ENCODE peak calls at places on chromosome 9, in five cellular contexts. M is heart right ventricle, D is osteoblast, L is anterior cingulate cortex, W is AG09309. I is an unnamed sample.

GRCh38 chr9:79731483-79731882 is 159.7 kb downstream of the TLE4 start:
- DNase-seq in L (no peak), D (no peak), W (no peak), M (no peak), I (no peak)

GRCh38 chr9:124532897-124533296 is 25.7 kb upstream of the NR5A1 start:
- DNase-seq in W (no peak), M (no peak), L (no peak), D (no peak), I (no peak)

GRCh38 chr9:33172256-33172678 is 5.1 kb upstream of the B4GALT1 start:
- DNase-seq in L (no peak), M (no peak), W (no peak), D (peak; percentile 56), I (no peak)

GRCh38 chr9:33468797-33469621 is 4.7 kb downstream of the NOL6 start:
- DNase-seq in D (peak; percentile 54), W (no peak), M (no peak), L (no peak), I (no peak)

GRCh38 chr9:98983295-98984268 is 39.9 kb downstream of the COL15A1 start:
- DNase-seq in D (peak; percentile 93), W (peak; percentile 63), M (no peak), L (no peak), I (peak; percentile 87)

GRCh38 chr9:121267689-121268597 is at the start of gene GSN:
- DNase-seq in D (peak; percentile 97), W (no peak), L (peak; percentile 82), M (peak; percentile 86), I (peak; percentile 54)

GRCh38 chr9:91395553-91396470 is 27.8 kb downstream of the NFIL3 start:
- DNase-seq in L (no peak), D (peak; percentile 82), M (no peak), W (peak; percentile 66), I (peak; percentile 22)

GRCh38 chr9:137989999-137990715 is 112.6 kb downstream of the CACNA1B start:
- DNase-seq in W (no peak), M (no peak), D (no peak), L (no peak), I (peak; percentile 34)

GRCh38 chr9:3549243-3549642 is 23.4 kb upstream of the RFX3 start:
- DNase-seq in M (no peak), W (no peak), L (no peak), D (no peak), I (no peak)

GRCh38 chr9:116323571-116323970 is 170.0 kb downstream of the PAPPA start:
- DNase-seq in L (no peak), M (no peak), W (no peak), D (no peak), I (no peak)

GRCh38 chr9:68710082-68710481 is 5.0 kb downstream of the PIP5K1B start:
- DNase-seq in D (no peak), M (no peak), L (no peak), W (no peak), I (no peak)

GRCh38 chr9:113712053-113712452 is 164.1 kb upstream of the ZNF618 start:
- DNase-seq in D (no peak), M (no peak), W (no peak), L (no peak), I (peak; percentile 16)

GRCh38 chr9:131724678-131725077 is 15.2 kb downstream of the RAPGEF1 start:
- DNase-seq in M (no peak), L (no peak), D (no peak), W (no peak), I (no peak)

GRCh38 chr9:15622596-15622995 is 69.8 kb downstream of the CCDC171 start:
- DNase-seq in L (no peak), M (no peak), D (no peak), W (no peak), I (no peak)

GRCh38 chr9:90546200-90546599 is 96.4 kb downstream of the DIRAS2 start:
- DNase-seq in L (no peak), D (no peak), M (no peak), W (peak; percentile 1), I (peak; percentile 93)

GRCh38 chr9:120891255-120891954 is 14.4 kb upstream of the PHF19 start:
- DNase-seq in M (no peak), L (no peak), D (no peak), W (no peak), I (peak; percentile 38)